ENCODE peak calls at places on chromosomes 4 and X, in seven cellular contexts. C is endothelial cell; I is endodermal cell; Y is T-helper 2 cell; V is EH; E is NCI-H2081; M is CD4-positive, CD25-positive, alpha-beta regulatory T cell. N is an unnamed sample.
A peak's percentile ranks its signal among the peaks of the same experiment; 100 is the strongest.

GRCh38 chr4:145736241-145736831 is 56.4 kb downstream of the C4orf51 start:
- DNase-seq in C (no peak), I (peak; percentile 72), Y (no peak), V (peak; percentile 78), E (peak; percentile 45), M (no peak), N (peak; percentile 56)

GRCh38 chr4:39976945-39977488 is 694 bp downstream of the PDS5A start:
- DNase-seq in C (peak; percentile 50), I (peak; percentile 69), Y (peak; percentile 20), V (peak; percentile 27), E (peak; percentile 74), M (peak; percentile 60), N (peak; percentile 53)

GRCh38 chrX:49184294-49185061 is 1.7 kb downstream of the PRICKLE3 start:
- DNase-seq in C (peak; percentile 75), I (peak; percentile 97), Y (no peak), V (peak; percentile 91), E (peak; percentile 83), M (peak; percentile 42), N (peak; percentile 92)

GRCh38 chr4:78650106-78651021 is 98.8 kb downstream of the ANXA3 start:
- DNase-seq in C (no peak), I (no peak), Y (no peak), V (peak; percentile 94), E (no peak), M (no peak), N (no peak)

GRCh38 chr4:85787133-85787532 is 312.2 kb downstream of the ARHGAP24 start:
- DNase-seq in C (no peak), I (no peak), Y (no peak), V (peak; percentile 89), E (no peak), M (no peak), N (peak; percentile 13)

GRCh38 chrX:138745215-138745614 is 33.7 kb upstream of the FGF13 start:
- DNase-seq in C (peak; percentile 51), I (peak; percentile 64), Y (no peak), V (peak; percentile 25), E (peak; percentile 0), M (peak; percentile 55), N (peak; percentile 75)

GRCh38 chr4:155705664-155706063 is 39.0 kb downstream of the GUCY1A1 start:
- DNase-seq in C (no peak), I (peak; percentile 51), Y (no peak), V (peak; percentile 9), E (no peak), M (no peak), N (peak; percentile 58)

GRCh38 chrX:130916636-130917422 is 13.8 kb upstream of the ENOX2 start:
- DNase-seq in C (peak; percentile 45), I (peak; percentile 75), Y (no peak), V (peak; percentile 56), E (peak; percentile 25), M (peak; percentile 64), N (peak; percentile 64)

GRCh38 chrX:10415704-10416001 is 204.7 kb downstream of the MID1 start:
- DNase-seq in C (no peak), I (no peak), Y (no peak), V (peak; percentile 75), E (no peak), M (no peak), N (peak; percentile 41)

GRCh38 chr4:128811571-128812359 is 2.3 kb downstream of the JADE1 start:
- DNase-seq in C (peak; percentile 85), I (peak; percentile 97), Y (peak; percentile 60), V (peak; percentile 94), E (peak; percentile 89), M (peak; percentile 92), N (peak; percentile 95)

GRCh38 chr4:71607780-71608673 is 175.9 kb downstream of the GC start:
- DNase-seq in C (no peak), I (no peak), Y (no peak), V (peak; percentile 71), E (no peak), M (no peak), N (peak; percentile 79)

GRCh38 chr4:155690044-155690837 is 23.6 kb downstream of the GUCY1A1 start:
- DNase-seq in C (no peak), I (no peak), Y (no peak), V (no peak), E (no peak), M (no peak), N (no peak)

GRCh38 chr4:71680706-71681105 is 103.2 kb downstream of the GC start:
- DNase-seq in C (no peak), I (no peak), Y (no peak), V (peak; percentile 21), E (no peak), M (no peak), N (no peak)

GRCh38 chr4:5706486-5707290 is 1.7 kb downstream of the EVC2 start:
- DNase-seq in C (no peak), I (no peak), Y (no peak), V (no peak), E (no peak), M (no peak), N (no peak)

GRCh38 chrX:78307665-78308064 is 19.7 kb downstream of the CYSLTR1 start:
- DNase-seq in C (no peak), I (no peak), Y (no peak), V (no peak), E (no peak), M (no peak), N (no peak)

GRCh38 chr4:26082565-26082964 is 168.5 kb downstream of the SMIM20 start:
- DNase-seq in C (no peak), I (no peak), Y (no peak), V (no peak), E (no peak), M (no peak), N (no peak)

GRCh38 chr4:177448850-177449249 is 6.6 kb upstream of the AGA start:
- DNase-seq in C (no peak), I (no peak), Y (no peak), V (peak; percentile 92), E (no peak), M (no peak), N (peak; percentile 53)

GRCh38 chr4:10593130-10593529 is 91.4 kb downstream of the CLNK start:
- DNase-seq in C (no peak), I (peak; percentile 75), Y (no peak), V (no peak), E (no peak), M (no peak), N (no peak)

GRCh38 chr4:161393614-161394013 is 770.2 kb downstream of the FSTL5 start:
- DNase-seq in C (no peak), I (peak; percentile 75), Y (no peak), V (no peak), E (no peak), M (no peak), N (peak; percentile 2)

GRCh38 chr4:156991161-156991560 is 19.6 kb upstream of the PDGFC start:
- DNase-seq in C (no peak), I (no peak), Y (no peak), V (no peak), E (no peak), M (no peak), N (no peak)

GRCh38 chr4:89949782-89950387 is 55.2 kb downstream of the MMRN1 start:
- DNase-seq in C (no peak), I (no peak), Y (no peak), V (no peak), E (no peak), M (peak; percentile 13), N (no peak)

GRCh38 chrX:47171996-47172395 is 21.6 kb upstream of the UBA1 start:
- DNase-seq in C (no peak), I (no peak), Y (no peak), V (no peak), E (no peak), M (no peak), N (no peak)

GRCh38 chrX:38898261-38898660 is 97.0 kb downstream of the MID1IP1 start:
- DNase-seq in C (no peak), I (no peak), Y (no peak), V (no peak), E (peak; percentile 56), M (no peak), N (no peak)

GRCh38 chr4:3525532-3526430 is 6.4 kb downstream of the LRPAP1 start:
- DNase-seq in C (peak; percentile 3), I (peak; percentile 41), Y (no peak), V (no peak), E (no peak), M (no peak), N (no peak)

GRCh38 chrX:3811331-3812311 is 98.2 kb upstream of the PRKX start:
- DNase-seq in C (peak; percentile 4), I (peak; percentile 54), Y (peak; percentile 16), V (peak; percentile 55), E (peak; percentile 61), M (peak; percentile 81), N (peak; percentile 67)

GRCh38 chrX:107673933-107674479 is 45.7 kb downstream of the PRPS1 start:
- DNase-seq in C (no peak), I (peak; percentile 72), Y (peak; percentile 62), V (peak; percentile 15), E (no peak), M (peak; percentile 95), N (peak; percentile 90)

GRCh38 chrX:15114865-15115566 is 154.9 kb downstream of the ASB9 start:
- DNase-seq in C (no peak), I (peak; percentile 35), Y (no peak), V (no peak), E (no peak), M (no peak), N (no peak)

GRCh38 chrX:9888953-9889470 is 78.1 kb upstream of the CLDN34 start:
- DNase-seq in C (no peak), I (no peak), Y (no peak), V (peak; percentile 77), E (no peak), M (no peak), N (no peak)

N was measured in astrocyte of the hippocampus.